ENCODE peak calls at places on chromosomes 13 and 19, in ten cellular contexts. Z is CD8-positive, alpha-beta T cell; F is body of pancreas; K is transverse colon; S is A549; T is K562; A is heart right ventricle; Q is heart left ventricle; C is ascending aorta; P is colonic mucosa. X is an unnamed sample. For H3K9me3, the result is how much of the 10 kb centered on the place peaks cover.

GRCh38 chr13:109985871-109986270 is 199.5 kb upstream of the IRS2 start:
- DNase-seq in Z (no peak), F (no peak), K (no peak), S (no peak), T (no peak), A (no peak), Q (no peak), C (no peak), P (no peak), X (no peak)

GRCh38 chr13:25778808-25779207 is 273.0 kb downstream of the SHISA2 start:
- DNase-seq in Z (no peak), F (no peak), K (no peak), S (no peak), T (no peak), A (no peak), Q (no peak), C (no peak), P (no peak), X (no peak)

GRCh38 chr19:47104678-47105077 is 8.9 kb downstream of the ZC3H4 start:
- DNase-seq in Z (no peak), F (no peak), K (no peak), S (no peak), T (no peak), A (no peak), Q (no peak), C (no peak), P (no peak), X (no peak)

GRCh38 chr19:6737873-6738725 is 719 bp upstream of the GPR108 start:
- DNase-seq in Z (peak), F (peak), K (peak), S (peak), T (no peak), A (peak), Q (peak), C (peak), P (peak), X (peak)

GRCh38 chr13:38166121-38166520 is 183.5 kb upstream of the UFM1 start:
- DNase-seq in Z (no peak), F (no peak), K (no peak), S (no peak), T (no peak), A (no peak), Q (no peak), C (no peak), P (no peak), X (no peak)

GRCh38 chr19:16945364-16945714 is 56.5 kb downstream of the F2RL3 start:
- DNase-seq in Z (no peak), F (no peak), K (no peak), S (no peak), T (no peak), A (no peak), Q (no peak), C (no peak), P (no peak), X (no peak)

GRCh38 chr19:8506402-8506957 is 4.0 kb upstream of the PRAM1 start:
- DNase-seq in Z (no peak), F (peak), K (no peak), S (no peak), T (peak), A (no peak), Q (no peak), C (no peak), P (no peak), X (no peak)

GRCh38 chr19:10006335-10006708 is 4.0 kb downstream of the COL5A3 start:
- DNase-seq in Z (no peak), F (peak), K (peak), S (no peak), T (no peak), A (peak), Q (peak), C (no peak), P (no peak), X (no peak)

GRCh38 chr13:90696656-90697055 is 650.8 kb upstream of the MIR17HG start:
- DNase-seq in Z (no peak), F (no peak), K (no peak), S (no peak), T (no peak), A (no peak), Q (no peak), C (no peak), P (no peak), X (no peak)

GRCh38 chr13:110352735-110353134 is 45.7 kb downstream of the COL4A2 start:
- DNase-seq in Z (no peak), F (no peak), K (no peak), S (no peak), T (peak), A (no peak), Q (no peak), C (no peak), P (peak), X (no peak)

GRCh38 chr19:4052114-4052992 is 14.3 kb downstream of the ZBTB7A start:
- DNase-seq in Z (no peak), F (peak), K (peak), S (peak), T (no peak), A (no peak), Q (peak), C (no peak), P (peak), X (no peak)

GRCh38 chr13:100235311-100235901 is 146.5 kb downstream of the PCCA start:
- DNase-seq in Z (no peak), F (no peak), K (no peak), S (peak), T (peak), A (peak), Q (no peak), C (no peak), P (peak), X (no peak)

GRCh38 chr19:35257113-35257461 is 8.3 kb downstream of the LSR start:
- DNase-seq in Z (no peak), F (no peak), K (no peak), S (no peak), T (peak), A (no peak), Q (no peak), C (no peak), P (no peak), X (no peak)

GRCh38 chr13:113933901-113934300 is 40.0 kb downstream of the C13orf46 start:
- DNase-seq in Z (no peak), F (no peak), K (peak), S (no peak), T (no peak), A (no peak), Q (no peak), C (no peak), P (no peak), X (peak)

GRCh38 chr13:41188584-41188983 is 5.8 kb downstream of the KBTBD7 start:
- DNase-seq in Z (no peak), F (no peak), K (no peak), S (no peak), T (no peak), A (no peak), Q (no peak), C (no peak), P (no peak), X (no peak)

GRCh38 chr19:6718741-6719539 is 1.5 kb downstream of the C3 start:
- DNase-seq in Z (no peak), F (peak), K (no peak), S (peak), T (peak), A (no peak), Q (no peak), C (no peak), P (no peak), X (peak)

GRCh38 chr13:113397606-113398425 is 33.9 kb upstream of the GRTP1 start:
- DNase-seq in Z (no peak), F (no peak), K (no peak), S (no peak), T (no peak), A (no peak), Q (no peak), C (peak), P (no peak), X (peak)

GRCh38 chr19:56671613-56671994 is at the start of gene ZNF835:
- DNase-seq in Z (peak), F (peak), K (peak), S (no peak), T (no peak), A (peak), Q (peak), C (peak), P (peak), X (peak)
- H3K9me3 ChIP-seq in Z (under half), F (under half), K (under half), S (half or more), T (under half), A (under half), Q (under half), C (under half), P (under half), X (under half)

GRCh38 chr19:52949422-52949821 is 13.3 kb downstream of the ZNF816 start:
- DNase-seq in Z (no peak), F (no peak), K (no peak), S (no peak), T (no peak), A (no peak), Q (no peak), C (no peak), P (no peak), X (no peak)

GRCh38 chr19:52943884-52944643 is 18.6 kb downstream of the ZNF816 start:
- DNase-seq in Z (no peak), F (no peak), K (no peak), S (no peak), T (no peak), A (no peak), Q (no peak), C (no peak), P (no peak), X (no peak)

GRCh38 chr19:52946322-52947310 is 16.1 kb downstream of the ZNF816 start:
- DNase-seq in Z (no peak), F (peak), K (peak), S (no peak), T (peak), A (no peak), Q (no peak), C (no peak), P (no peak), X (no peak)

GRCh38 chr19:52945652-52946321 is 16.9 kb downstream of the ZNF816 start:
- DNase-seq in Z (no peak), F (no peak), K (no peak), S (no peak), T (no peak), A (no peak), Q (no peak), C (no peak), P (no peak), X (no peak)

DNA sequence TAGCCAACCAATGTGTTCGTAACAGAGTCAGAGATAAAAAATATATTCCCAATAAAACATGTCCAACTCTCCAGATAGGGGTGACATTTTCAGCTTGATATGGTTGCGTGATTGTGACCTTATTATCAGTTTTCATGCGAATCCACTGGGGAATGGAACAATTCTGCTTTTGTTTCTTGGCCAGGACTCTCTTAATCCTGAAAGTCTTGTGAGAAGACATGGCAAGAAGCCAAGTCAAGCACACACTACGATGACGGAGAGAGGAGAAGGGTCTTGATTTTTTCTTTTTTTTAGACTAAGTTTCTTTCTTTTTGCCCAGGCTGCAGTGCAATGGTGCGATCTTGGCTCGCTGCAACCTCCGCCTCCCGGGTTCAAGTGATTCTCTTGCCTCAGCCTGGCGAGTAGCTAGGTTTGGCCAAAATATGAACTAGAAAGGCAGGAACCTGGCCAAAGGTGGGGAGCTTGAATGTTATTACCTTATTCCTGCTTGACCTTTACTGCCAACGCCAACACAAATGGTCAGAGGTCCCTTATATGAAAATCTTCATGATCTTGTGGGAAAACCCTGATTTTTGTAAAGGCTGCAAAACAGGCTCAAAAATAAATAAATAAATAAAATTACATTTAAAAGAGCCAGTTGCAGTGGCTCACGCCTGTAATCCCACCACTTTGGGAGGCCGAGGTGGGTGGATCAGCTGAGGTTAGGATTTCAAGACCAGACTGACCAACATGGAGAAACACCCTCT is 14.5 kb downstream of the ZNF816 start:
- DNase-seq in Z (no peak), F (no peak), K (no peak), S (no peak), T (no peak), A (no peak), Q (no peak), C (no peak), P (no peak), X (no peak)
- H3K4me3 ChIP-seq in Z (no peak), F (no peak), K (no peak), S (no peak), T (no peak), A (no peak), Q (no peak), C (no peak), P (no peak), X (no peak)

DNA sequence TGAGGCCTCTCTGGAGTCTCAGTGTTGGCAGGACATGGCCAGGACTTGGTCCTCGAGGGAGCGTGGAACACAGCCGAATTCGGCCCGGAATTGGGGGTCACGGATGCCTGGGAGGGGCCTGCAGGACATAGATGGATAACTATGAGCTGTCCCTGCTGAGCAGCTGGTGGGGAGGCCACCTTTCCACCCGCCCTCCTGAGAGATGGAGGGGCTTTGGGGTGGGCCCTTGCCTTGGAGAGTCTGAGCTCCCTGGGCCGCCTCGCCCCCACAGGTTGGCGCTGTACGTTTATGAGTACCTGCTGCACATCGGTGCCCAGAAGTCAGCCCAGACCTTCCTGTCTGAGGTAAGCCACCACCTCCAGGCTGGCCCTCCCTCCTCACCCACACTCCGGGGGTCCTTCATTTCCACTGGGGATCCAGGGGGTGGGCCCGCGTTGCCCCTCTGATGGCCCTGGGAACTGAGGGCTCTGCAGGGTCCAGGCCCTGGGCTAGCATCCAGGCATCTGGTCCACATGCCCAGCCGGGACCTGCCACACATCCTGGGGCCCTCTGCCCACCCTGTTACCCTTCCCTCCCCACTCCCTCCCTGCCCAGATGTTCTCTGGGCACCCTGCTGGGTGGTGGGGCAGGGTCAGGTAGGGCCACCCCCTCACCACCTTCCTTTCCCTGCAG is 8.0 kb downstream of the SSBP4 start:
- DNase-seq in Z (no peak), F (no peak), K (no peak), S (no peak), T (no peak), A (no peak), Q (no peak), C (no peak), P (no peak), X (no peak)
- H3K27ac ChIP-seq in Z (no peak), F (no peak), K (no peak), S (no peak), T (no peak), A (no peak), Q (no peak), C (peak), P (no peak), X (no peak)

GRCh38 chr19:55446060-55446459 is 3.0 kb upstream of the SHISA7 start:
- DNase-seq in Z (no peak), F (no peak), K (no peak), S (no peak), T (no peak), A (no peak), Q (no peak), C (no peak), P (no peak), X (no peak)

GRCh38 chr19:55443045-55443823 is at the start of gene SHISA7:
- DNase-seq in Z (no peak), F (no peak), K (no peak), S (peak), T (peak), A (no peak), Q (no peak), C (no peak), P (no peak), X (no peak)

GRCh38 chr19:55442372-55443044 is 592 bp downstream of the SHISA7 start:
- DNase-seq in Z (no peak), F (no peak), K (no peak), S (no peak), T (peak), A (no peak), Q (no peak), C (no peak), P (no peak), X (no peak)

GRCh38 chr19:55443824-55444719 is 972 bp upstream of the SHISA7 start:
- DNase-seq in Z (no peak), F (no peak), K (no peak), S (no peak), T (peak), A (no peak), Q (no peak), C (no peak), P (no peak), X (no peak)

DNA sequence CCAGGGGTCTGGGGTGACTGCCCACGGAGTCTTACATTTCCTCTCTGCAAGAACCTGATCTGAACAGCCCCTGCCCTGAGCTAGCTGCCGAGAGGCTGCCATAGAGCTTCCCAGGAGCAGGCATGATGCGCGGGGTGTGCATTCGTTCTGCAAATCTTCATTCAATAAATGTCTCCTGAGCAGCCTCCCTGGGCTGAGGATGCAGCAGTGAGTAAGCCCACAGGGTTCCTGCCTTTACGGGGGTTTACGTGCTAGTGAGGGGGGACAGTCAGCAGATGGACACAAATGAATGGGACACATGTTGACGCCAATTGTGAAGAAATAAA is 1.6 kb upstream of the SHISA7 start:
- DNase-seq in Z (no peak), F (no peak), K (no peak), S (no peak), T (no peak), A (no peak), Q (no peak), C (no peak), P (no peak), X (no peak)
- H3K9me3 ChIP-seq in Z (under half), F (under half), K (under half), S (under half), T (under half), A (under half), Q (under half), C (under half), P (under half), X (under half)

GRCh38 chr19:50667177-50667758 is 18.0 kb downstream of the C19orf81 start:
- DNase-seq in Z (no peak), F (no peak), K (no peak), S (no peak), T (no peak), A (no peak), Q (no peak), C (no peak), P (no peak), X (no peak)

GRCh38 chr19:50670102-50670380 is 20.8 kb downstream of the C19orf81 start:
- DNase-seq in Z (no peak), F (no peak), K (no peak), S (no peak), T (no peak), A (no peak), Q (no peak), C (no peak), P (no peak), X (no peak)

GRCh38 chr19:50667759-50668231 is 18.6 kb downstream of the C19orf81 start:
- DNase-seq in Z (no peak), F (no peak), K (no peak), S (no peak), T (no peak), A (no peak), Q (no peak), C (no peak), P (no peak), X (no peak)

GRCh38 chr19:50669319-50670101 is 20.3 kb downstream of the C19orf81 start:
- DNase-seq in Z (peak), F (peak), K (peak), S (peak), T (peak), A (no peak), Q (no peak), C (no peak), P (peak), X (peak)

GRCh38 chr19:50668416-50669318 is 19.4 kb downstream of the C19orf81 start:
- DNase-seq in Z (no peak), F (no peak), K (no peak), S (no peak), T (peak), A (no peak), Q (no peak), C (no peak), P (no peak), X (no peak)
- H3K4me3 ChIP-seq in Z (no peak), F (no peak), K (no peak), S (peak), T (no peak), A (no peak), Q (no peak), C (no peak), P (no peak), X (no peak)

DNA sequence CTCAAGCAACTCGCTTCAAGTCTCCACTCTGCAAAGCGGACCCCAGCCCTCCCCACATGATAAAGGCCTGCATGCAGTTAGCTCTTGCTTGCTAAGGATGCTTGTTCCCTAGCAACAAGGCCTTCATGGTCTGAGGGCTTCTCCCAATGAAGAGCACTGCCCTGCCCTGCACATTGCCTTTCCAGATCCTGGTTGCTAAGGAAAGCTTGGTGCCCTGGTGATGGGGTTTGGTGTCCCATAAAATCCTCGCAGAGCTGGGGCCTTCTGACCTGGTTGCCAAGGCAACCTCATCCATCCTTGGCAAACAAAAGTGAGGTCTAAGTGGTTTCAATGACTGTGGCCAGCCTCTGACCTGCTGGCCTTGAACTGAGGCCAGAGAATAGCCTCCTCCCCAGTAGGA is 5.9 kb downstream of the DBP start:
- DNase-seq in Z (no peak), F (no peak), K (no peak), S (no peak), T (no peak), A (no peak), Q (no peak), C (no peak), P (no peak), X (no peak)
- H3K27ac ChIP-seq in Z (no peak), F (no peak), K (peak), S (no peak), T (no peak), A (peak), Q (peak), C (peak), P (peak), X (no peak)

GRCh38 chr19:50050406-50051223 is 24.8 kb downstream of the ZNF473 start:
- DNase-seq in Z (peak), F (peak), K (peak), S (peak), T (peak), A (peak), Q (peak), C (peak), P (peak), X (peak)
- H3K9me3 ChIP-seq in Z (under half), F (under half), K (under half), S (half or more), T (under half), A (under half), Q (under half), C (under half), P (under half), X (under half)

GRCh38 chr19:19098084-19098702 is 34.4 kb downstream of the SLC25A42 start:
- DNase-seq in Z (no peak), F (no peak), K (no peak), S (no peak), T (no peak), A (no peak), Q (no peak), C (no peak), P (no peak), X (no peak)
- H3K4me3 ChIP-seq in Z (no peak), F (no peak), K (no peak), S (no peak), T (no peak), A (no peak), Q (no peak), C (no peak), P (no peak), X (no peak)

GRCh38 chr13:89515948-89516347 is 1831.5 kb upstream of the MIR17HG start:
- DNase-seq in Z (no peak), F (no peak), K (no peak), S (no peak), T (no peak), A (no peak), Q (no peak), C (no peak), P (no peak), X (no peak)
- H3K27ac ChIP-seq in Z (no peak), F (no peak), K (no peak), S (peak), T (no peak), A (no peak), Q (no peak), C (no peak), P (no peak), X (peak)

GRCh38 chr13:39835253-39835652 is 179.8 kb downstream of the COG6 start:
- DNase-seq in Z (no peak), F (no peak), K (no peak), S (no peak), T (no peak), A (no peak), Q (no peak), C (no peak), P (no peak), X (no peak)
- H3K9me3 ChIP-seq in Z (under half), F (under half), K (under half), S (under half), T (under half), A (under half), Q (under half), C (under half), P (under half), X (under half)